ENCODE peak calls at places on chromosomes 11 and 22, in nine cellular contexts. V is fibroblast of mammary gland; Y is ELR; N is NCI-H1930; C is stimulated activated CD8-positive, alpha-beta memory T cell treated with anti-CD3 and anti-CD28 coated beads, Interleukin-4, amount 100 ng/mL, for 1 hour; T is transverse colon; F is A673; Z is AG04450; G is hippocampal formation. L is an unnamed sample.

GRCh38 chr11:56841210-56841810 is 92.8 kb upstream of the OR9G4 start:
- DNase-seq in V (peak), Y (peak), N (peak), C (no peak), T (peak), F (peak), Z (peak), G (peak), L (peak)

GRCh38 chr11:11020219-11020726 is 162.4 kb upstream of the ZBED5 start:
- DNase-seq in V (no peak), Y (no peak), N (no peak), C (no peak), T (no peak), F (no peak), Z (no peak), G (no peak), L (no peak)

GRCh38 chr22:27627444-27627833 is 174.1 kb downstream of the MN1 start:
- DNase-seq in V (peak), Y (peak), N (no peak), C (no peak), T (no peak), F (no peak), Z (no peak), G (no peak), L (no peak)

GRCh38 chr11:74002832-74003231 is 6.1 kb downstream of the UCP3 start:
- DNase-seq in V (no peak), Y (no peak), N (no peak), C (no peak), T (no peak), F (no peak), Z (no peak), G (no peak), L (no peak)

GRCh38 chr11:119599864-119600593 is 129.0 kb downstream of the NECTIN1 start:
- DNase-seq in V (peak), Y (peak), N (no peak), C (no peak), T (no peak), F (no peak), Z (no peak), G (no peak), L (peak)

GRCh38 chr11:11621881-11622706 is at the start of gene GALNT18:
- DNase-seq in V (peak), Y (peak), N (peak), C (peak), T (peak), F (peak), Z (peak), G (peak), L (peak)

GRCh38 chr22:45358127-45358526 is 48.4 kb downstream of the FAM118A start:
- DNase-seq in V (peak), Y (no peak), N (no peak), C (no peak), T (no peak), F (no peak), Z (no peak), G (no peak), L (no peak)

GRCh38 chr11:118263694-118264567 is at the start of gene MPZL2:
- DNase-seq in V (no peak), Y (peak), N (no peak), C (no peak), T (peak), F (no peak), Z (no peak), G (no peak), L (peak)

GRCh38 chr11:16925495-16926065 is 88.6 kb downstream of the PLEKHA7 start:
- DNase-seq in V (no peak), Y (no peak), N (no peak), C (no peak), T (peak), F (no peak), Z (no peak), G (no peak), L (peak)

GRCh38 chr11:45537617-45538016 is 127.8 kb downstream of the CHST1 start:
- DNase-seq in V (peak), Y (peak), N (no peak), C (no peak), T (no peak), F (no peak), Z (no peak), G (no peak), L (no peak)

GRCh38 chr11:16356751-16357365 is 512 bp upstream of the SOX6 start:
- DNase-seq in V (no peak), Y (no peak), N (no peak), C (no peak), T (no peak), F (no peak), Z (no peak), G (peak), L (peak)

GRCh38 chr11:19644316-19644715 is 68.3 kb upstream of the NAV2 start:
- DNase-seq in V (no peak), Y (no peak), N (no peak), C (no peak), T (no peak), F (no peak), Z (no peak), G (no peak), L (no peak)

GRCh38 chr11:104198576-104198975 is 34.6 kb upstream of the PDGFD start:
- DNase-seq in V (peak), Y (no peak), N (no peak), C (no peak), T (no peak), F (peak), Z (no peak), G (no peak), L (peak)

GRCh38 chr11:130562549-130562948 is 114.1 kb downstream of the ADAMTS15 start:
- DNase-seq in V (no peak), Y (no peak), N (no peak), C (no peak), T (no peak), F (no peak), Z (no peak), G (no peak), L (no peak)

GRCh38 chr22:25818541-25818940 is 76.6 kb downstream of the MYO18B start:
- DNase-seq in V (no peak), Y (no peak), N (no peak), C (no peak), T (no peak), F (no peak), Z (no peak), G (no peak), L (no peak)

GRCh38 chr11:93089474-93090102 is 108.2 kb downstream of the SLC36A4 start:
- DNase-seq in V (peak), Y (peak), N (no peak), C (no peak), T (peak), F (peak), Z (peak), G (peak), L (peak)

GRCh38 chr11:63868399-63869064 is 29.6 kb downstream of the MARK2 start:
- DNase-seq in V (no peak), Y (no peak), N (no peak), C (no peak), T (no peak), F (no peak), Z (no peak), G (no peak), L (no peak)

GRCh38 chr11:36326524-36327419 is 30.7 kb downstream of the PRR5L start:
- DNase-seq in V (no peak), Y (no peak), N (no peak), C (no peak), T (no peak), F (no peak), Z (no peak), G (no peak), L (no peak)

L was measured in EL.